ENCODE peak calls at places on chromosomes 1 and 21, in ten cellular contexts. One of them, this sample, is unnamed.

GRCh38 chr21:43734830-43735229 is 15.9 kb downstream of the PDXK start:
- DNase-seq in fibroblast of the aortic adventitia: peak; percentile 63
- DNase-seq in RWPE1: no peak
- DNase-seq in natural killer cell: no peak
- DNase-seq in activated B cell treated with CpG ODN at 0.5 μM for 24 hours: no peak
- DNase-seq in HCT116: no peak
- DNase-seq in Caco-2: no peak
- DNase-seq in fibroblast of mammary gland: peak; percentile 72
- DNase-seq in kidney: no peak
- DNase-seq in bronchial epithelial cell: no peak
- DNase-seq in this sample: no peak

GRCh38 chr21:37915516-37915915 is 741 bp downstream of the KCNJ6 start:
- DNase-seq in fibroblast of the aortic adventitia: no peak
- DNase-seq in RWPE1: no peak
- DNase-seq in natural killer cell: no peak
- DNase-seq in activated B cell treated with CpG ODN at 0.5 μM for 24 hours: no peak
- DNase-seq in HCT116: no peak
- DNase-seq in Caco-2: no peak
- DNase-seq in fibroblast of mammary gland: no peak
- DNase-seq in kidney: no peak
- DNase-seq in bronchial epithelial cell: no peak
- DNase-seq in this sample: no peak

GRCh38 chr1:47582891-47583608 is 145.2 kb downstream of the FOXD2 start:
- DNase-seq in fibroblast of the aortic adventitia: no peak
- DNase-seq in RWPE1: peak; percentile 60
- DNase-seq in natural killer cell: no peak
- DNase-seq in activated B cell treated with CpG ODN at 0.5 μM for 24 hours: no peak
- DNase-seq in HCT116: no peak
- DNase-seq in Caco-2: no peak
- DNase-seq in fibroblast of mammary gland: no peak
- DNase-seq in kidney: no peak
- DNase-seq in bronchial epithelial cell: peak; percentile 65
- DNase-seq in this sample: no peak

GRCh38 chr21:28518620-28519019 is 474.1 kb downstream of the LTN1 start:
- DNase-seq in fibroblast of the aortic adventitia: peak; percentile 52
- DNase-seq in RWPE1: no peak
- DNase-seq in natural killer cell: no peak
- DNase-seq in activated B cell treated with CpG ODN at 0.5 μM for 24 hours: no peak
- DNase-seq in HCT116: no peak
- DNase-seq in Caco-2: no peak
- DNase-seq in fibroblast of mammary gland: peak; percentile 40
- DNase-seq in kidney: no peak
- DNase-seq in bronchial epithelial cell: peak; percentile 31
- DNase-seq in this sample: no peak

GRCh38 chr1:153779781-153780541 is 4.8 kb downstream of the SLC27A3 start:
- DNase-seq in fibroblast of the aortic adventitia: no peak
- DNase-seq in RWPE1: no peak
- DNase-seq in natural killer cell: no peak
- DNase-seq in activated B cell treated with CpG ODN at 0.5 μM for 24 hours: no peak
- DNase-seq in HCT116: no peak
- DNase-seq in Caco-2: no peak
- DNase-seq in fibroblast of mammary gland: no peak
- DNase-seq in kidney: peak; percentile 69
- DNase-seq in bronchial epithelial cell: no peak
- DNase-seq in this sample: no peak

GRCh38 chr21:41768371-41769042 is 1.7 kb upstream of the RIPK4 start:
- DNase-seq in fibroblast of the aortic adventitia: peak; percentile 49
- DNase-seq in RWPE1: peak; percentile 70
- DNase-seq in natural killer cell: no peak
- DNase-seq in activated B cell treated with CpG ODN at 0.5 μM for 24 hours: no peak
- DNase-seq in HCT116: peak; percentile 32
- DNase-seq in Caco-2: peak; percentile 93
- DNase-seq in fibroblast of mammary gland: peak; percentile 79
- DNase-seq in kidney: peak; percentile 76
- DNase-seq in bronchial epithelial cell: peak; percentile 92
- DNase-seq in this sample: no peak

GRCh38 chr1:246139745-246140182 is 367.3 kb downstream of the SMYD3 start:
- DNase-seq in fibroblast of the aortic adventitia: peak; percentile 87
- DNase-seq in RWPE1: peak; percentile 83
- DNase-seq in natural killer cell: no peak
- DNase-seq in activated B cell treated with CpG ODN at 0.5 μM for 24 hours: no peak
- DNase-seq in HCT116: peak; percentile 92
- DNase-seq in Caco-2: no peak
- DNase-seq in fibroblast of mammary gland: peak; percentile 95
- DNase-seq in kidney: no peak
- DNase-seq in bronchial epithelial cell: peak; percentile 99
- DNase-seq in this sample: no peak

GRCh38 chr1:75203415-75204277 is 69.5 kb downstream of the LHX8 start:
- DNase-seq in fibroblast of the aortic adventitia: peak; percentile 59
- DNase-seq in RWPE1: peak; percentile 57
- DNase-seq in natural killer cell: no peak
- DNase-seq in activated B cell treated with CpG ODN at 0.5 μM for 24 hours: no peak
- DNase-seq in HCT116: peak; percentile 54
- DNase-seq in Caco-2: no peak
- DNase-seq in fibroblast of mammary gland: peak; percentile 54
- DNase-seq in kidney: no peak
- DNase-seq in bronchial epithelial cell: peak; percentile 70
- DNase-seq in this sample: peak; percentile 16

GRCh38 chr1:28173980-28174297 is 2.6 kb downstream of the PTAFR start:
- DNase-seq in fibroblast of the aortic adventitia: peak; percentile 18
- DNase-seq in RWPE1: no peak
- DNase-seq in natural killer cell: no peak
- DNase-seq in activated B cell treated with CpG ODN at 0.5 μM for 24 hours: no peak
- DNase-seq in HCT116: no peak
- DNase-seq in Caco-2: no peak
- DNase-seq in fibroblast of mammary gland: peak; percentile 30
- DNase-seq in kidney: no peak
- DNase-seq in bronchial epithelial cell: no peak
- DNase-seq in this sample: no peak

GRCh38 chr1:28173151-28173979 is 3.1 kb downstream of the PTAFR start:
- DNase-seq in fibroblast of the aortic adventitia: no peak
- DNase-seq in RWPE1: no peak
- DNase-seq in natural killer cell: no peak
- DNase-seq in activated B cell treated with CpG ODN at 0.5 μM for 24 hours: no peak
- DNase-seq in HCT116: no peak
- DNase-seq in Caco-2: no peak
- DNase-seq in fibroblast of mammary gland: peak; percentile 31
- DNase-seq in kidney: no peak
- DNase-seq in bronchial epithelial cell: peak; percentile 25
- DNase-seq in this sample: no peak

GRCh38 chr1:28178690-28179485 is 2.4 kb upstream of the PTAFR start:
- DNase-seq in fibroblast of the aortic adventitia: no peak
- DNase-seq in RWPE1: no peak
- DNase-seq in natural killer cell: no peak
- DNase-seq in activated B cell treated with CpG ODN at 0.5 μM for 24 hours: no peak
- DNase-seq in HCT116: no peak
- DNase-seq in Caco-2: no peak
- DNase-seq in fibroblast of mammary gland: no peak
- DNase-seq in kidney: no peak
- DNase-seq in bronchial epithelial cell: no peak
- DNase-seq in this sample: no peak

GRCh38 chr1:28180310-28181305 is 4.1 kb upstream of the PTAFR start:
- DNase-seq in fibroblast of the aortic adventitia: no peak
- DNase-seq in RWPE1: no peak
- DNase-seq in natural killer cell: no peak
- DNase-seq in activated B cell treated with CpG ODN at 0.5 μM for 24 hours: no peak
- DNase-seq in HCT116: no peak
- DNase-seq in Caco-2: no peak
- DNase-seq in fibroblast of mammary gland: no peak
- DNase-seq in kidney: no peak
- DNase-seq in bronchial epithelial cell: no peak
- DNase-seq in this sample: no peak

DNA sequence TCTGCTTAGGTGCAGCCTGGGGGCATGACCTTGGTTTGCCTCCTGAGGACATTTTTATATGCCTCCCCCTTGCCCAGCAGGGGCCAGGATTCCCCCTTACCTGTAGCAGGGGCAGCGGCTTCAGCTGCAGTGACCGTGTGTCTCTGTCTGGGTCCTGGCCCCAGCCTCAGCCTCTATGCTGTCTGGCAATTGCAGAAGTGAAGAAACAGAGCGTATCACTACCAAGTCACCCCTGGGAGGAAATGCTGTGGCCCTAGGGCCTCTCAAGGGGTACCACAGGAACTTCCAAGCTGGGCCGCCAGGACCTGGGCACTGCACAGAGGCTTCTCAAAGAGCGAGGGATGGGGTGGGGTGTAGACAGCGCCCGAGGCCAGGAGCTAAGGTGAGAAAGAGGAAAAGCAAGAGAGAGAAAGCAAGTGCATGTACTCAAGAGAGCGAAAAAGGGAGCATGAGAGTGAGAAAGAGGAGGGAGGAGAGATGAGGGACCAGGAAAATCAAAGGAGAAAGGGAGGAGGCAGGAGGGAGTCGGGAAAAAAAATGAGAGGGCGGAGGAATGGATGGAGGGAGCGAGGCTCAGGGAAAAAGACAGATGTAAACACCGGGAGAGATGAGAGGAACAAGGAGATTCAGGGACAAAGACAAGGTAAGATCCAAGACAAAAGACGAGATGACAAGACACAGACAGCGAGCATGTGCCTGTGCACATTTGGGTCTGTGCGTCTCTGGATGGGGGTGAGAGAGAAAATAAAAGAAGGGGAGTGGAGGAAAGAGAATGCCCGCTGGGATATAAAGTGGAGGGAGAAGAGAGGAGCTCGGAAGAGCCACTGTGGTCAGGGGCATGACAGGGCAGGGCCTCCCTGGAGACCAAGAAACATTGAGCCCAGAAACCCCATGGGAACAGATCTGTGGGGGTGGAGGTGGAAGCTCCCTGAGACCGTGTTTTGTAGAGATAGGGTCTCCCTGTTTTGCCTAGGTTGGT is at the start of gene PTAFR:
- DNase-seq in fibroblast of the aortic adventitia: no peak
- DNase-seq in RWPE1: no peak
- DNase-seq in natural killer cell: no peak
- DNase-seq in activated B cell treated with CpG ODN at 0.5 μM for 24 hours: peak; percentile 56
- DNase-seq in HCT116: no peak
- DNase-seq in Caco-2: no peak
- DNase-seq in fibroblast of mammary gland: no peak
- DNase-seq in kidney: no peak
- DNase-seq in bronchial epithelial cell: no peak
- DNase-seq in this sample: no peak
- TF ChIP-seq CTCF in fibroblast of the aortic adventitia: no peak
- TF ChIP-seq CTCF in RWPE1: no peak
- TF ChIP-seq CTCF in natural killer cell: no peak
- TF ChIP-seq CTCF in activated B cell treated with CpG ODN at 0.5 μM for 24 hours: no peak
- TF ChIP-seq CTCF in HCT116: no peak
- TF ChIP-seq CTCF in Caco-2: no peak
- TF ChIP-seq CTCF in fibroblast of mammary gland: no peak
- TF ChIP-seq CTCF in kidney: no peak
- TF ChIP-seq CTCF in bronchial epithelial cell: no peak
- TF ChIP-seq CTCF in this sample: no peak

GRCh38 chr1:14435368-14436023 is 163.0 kb upstream of the KAZN start:
- DNase-seq in fibroblast of the aortic adventitia: no peak
- DNase-seq in RWPE1: no peak
- DNase-seq in natural killer cell: no peak
- DNase-seq in activated B cell treated with CpG ODN at 0.5 μM for 24 hours: no peak
- DNase-seq in HCT116: no peak
- DNase-seq in Caco-2: no peak
- DNase-seq in fibroblast of mammary gland: no peak
- DNase-seq in kidney: no peak
- DNase-seq in bronchial epithelial cell: no peak
- DNase-seq in this sample: no peak
- TF ChIP-seq CTCF in fibroblast of the aortic adventitia: no peak
- TF ChIP-seq CTCF in RWPE1: no peak
- TF ChIP-seq CTCF in natural killer cell: no peak
- TF ChIP-seq CTCF in activated B cell treated with CpG ODN at 0.5 μM for 24 hours: no peak
- TF ChIP-seq CTCF in HCT116: peak; percentile 56
- TF ChIP-seq CTCF in Caco-2: no peak
- TF ChIP-seq CTCF in fibroblast of mammary gland: peak; percentile 23
- TF ChIP-seq CTCF in kidney: peak; percentile 31
- TF ChIP-seq CTCF in bronchial epithelial cell: no peak
- TF ChIP-seq CTCF in this sample: no peak

DNA sequence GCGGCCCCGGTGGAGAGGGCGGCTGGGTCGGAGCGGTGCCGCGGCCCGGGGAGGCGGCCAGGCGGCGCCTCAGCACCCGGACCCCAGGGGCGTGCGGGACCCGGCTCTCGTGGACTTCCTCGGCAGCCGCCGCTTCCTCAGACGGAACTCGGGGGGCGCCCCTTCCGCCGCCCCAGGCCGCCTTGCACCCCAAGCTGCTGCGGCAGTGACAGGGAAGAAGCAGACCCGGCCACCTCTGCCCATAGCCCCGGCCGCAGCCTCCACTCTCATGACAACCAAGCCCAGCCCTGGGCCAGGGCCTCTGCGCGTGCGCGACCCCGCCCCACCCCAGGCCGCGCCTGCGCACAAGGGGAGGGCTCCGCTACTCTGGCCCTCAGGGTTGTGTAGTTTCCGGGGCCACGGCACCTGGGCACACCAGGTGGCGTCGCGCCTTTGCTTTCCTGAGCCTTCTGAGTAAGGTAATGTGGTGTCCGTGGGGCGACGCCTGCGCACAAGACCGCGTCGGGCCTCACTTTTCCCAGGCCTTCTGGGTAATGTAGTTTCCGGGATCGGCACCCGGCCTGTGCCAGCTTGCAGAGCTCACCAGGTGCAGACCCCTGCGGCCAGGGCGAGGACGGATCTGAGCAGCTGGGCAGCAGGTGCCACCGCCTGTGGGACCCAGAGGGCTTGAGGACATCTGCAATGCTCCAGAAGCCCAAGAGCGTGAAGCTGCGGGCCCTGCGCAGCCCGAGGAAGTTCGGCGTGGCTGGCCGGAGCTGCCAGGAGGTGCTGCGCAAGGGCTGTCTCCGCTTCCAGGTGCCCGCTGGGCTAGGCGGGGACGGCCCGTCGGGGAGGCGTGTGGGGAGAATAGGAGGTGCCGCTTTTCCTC is at the start of the genes CEP104 and DFFB:
- DNase-seq in fibroblast of the aortic adventitia: peak; percentile 71
- DNase-seq in RWPE1: peak; percentile 99
- DNase-seq in natural killer cell: peak; percentile 92
- DNase-seq in activated B cell treated with CpG ODN at 0.5 μM for 24 hours: peak; percentile 99
- DNase-seq in HCT116: peak; percentile 97
- DNase-seq in Caco-2: peak; percentile 97
- DNase-seq in fibroblast of mammary gland: peak; percentile 69
- DNase-seq in kidney: peak; percentile 98
- DNase-seq in bronchial epithelial cell: peak; percentile 95
- DNase-seq in this sample: peak; percentile 86
- TF ChIP-seq CTCF in fibroblast of the aortic adventitia: no peak
- TF ChIP-seq CTCF in RWPE1: peak; percentile 54
- TF ChIP-seq CTCF in natural killer cell: peak; percentile 24
- TF ChIP-seq CTCF in activated B cell treated with CpG ODN at 0.5 μM for 24 hours: no peak
- TF ChIP-seq CTCF in HCT116: peak; percentile 44
- TF ChIP-seq CTCF in Caco-2: no peak
- TF ChIP-seq CTCF in fibroblast of mammary gland: no peak
- TF ChIP-seq CTCF in kidney: peak; percentile 38
- TF ChIP-seq CTCF in bronchial epithelial cell: peak; percentile 77
- TF ChIP-seq CTCF in this sample: peak; percentile 11

GRCh38 chr1:222924140-222924706 is 109.4 kb downstream of the DISP1 start:
- DNase-seq in fibroblast of the aortic adventitia: peak; percentile 21
- DNase-seq in RWPE1: no peak
- DNase-seq in natural killer cell: no peak
- DNase-seq in activated B cell treated with CpG ODN at 0.5 μM for 24 hours: no peak
- DNase-seq in HCT116: no peak
- DNase-seq in Caco-2: no peak
- DNase-seq in fibroblast of mammary gland: no peak
- DNase-seq in kidney: no peak
- DNase-seq in bronchial epithelial cell: no peak
- DNase-seq in this sample: no peak

GRCh38 chr1:222931018-222931417 is 116.2 kb downstream of the DISP1 start:
- DNase-seq in fibroblast of the aortic adventitia: peak; percentile 41
- DNase-seq in RWPE1: no peak
- DNase-seq in natural killer cell: no peak
- DNase-seq in activated B cell treated with CpG ODN at 0.5 μM for 24 hours: no peak
- DNase-seq in HCT116: no peak
- DNase-seq in Caco-2: no peak
- DNase-seq in fibroblast of mammary gland: no peak
- DNase-seq in kidney: no peak
- DNase-seq in bronchial epithelial cell: no peak
- DNase-seq in this sample: no peak

GRCh38 chr1:222930097-222930496 is 115.3 kb downstream of the DISP1 start:
- DNase-seq in fibroblast of the aortic adventitia: no peak
- DNase-seq in RWPE1: no peak
- DNase-seq in natural killer cell: no peak
- DNase-seq in activated B cell treated with CpG ODN at 0.5 μM for 24 hours: no peak
- DNase-seq in HCT116: no peak
- DNase-seq in Caco-2: no peak
- DNase-seq in fibroblast of mammary gland: no peak
- DNase-seq in kidney: no peak
- DNase-seq in bronchial epithelial cell: no peak
- DNase-seq in this sample: no peak

GRCh38 chr1:222926566-222926965 is 111.7 kb downstream of the DISP1 start:
- DNase-seq in fibroblast of the aortic adventitia: no peak
- DNase-seq in RWPE1: no peak
- DNase-seq in natural killer cell: no peak
- DNase-seq in activated B cell treated with CpG ODN at 0.5 μM for 24 hours: no peak
- DNase-seq in HCT116: no peak
- DNase-seq in Caco-2: no peak
- DNase-seq in fibroblast of mammary gland: peak; percentile 93
- DNase-seq in kidney: no peak
- DNase-seq in bronchial epithelial cell: peak; percentile 82
- DNase-seq in this sample: no peak

DNA sequence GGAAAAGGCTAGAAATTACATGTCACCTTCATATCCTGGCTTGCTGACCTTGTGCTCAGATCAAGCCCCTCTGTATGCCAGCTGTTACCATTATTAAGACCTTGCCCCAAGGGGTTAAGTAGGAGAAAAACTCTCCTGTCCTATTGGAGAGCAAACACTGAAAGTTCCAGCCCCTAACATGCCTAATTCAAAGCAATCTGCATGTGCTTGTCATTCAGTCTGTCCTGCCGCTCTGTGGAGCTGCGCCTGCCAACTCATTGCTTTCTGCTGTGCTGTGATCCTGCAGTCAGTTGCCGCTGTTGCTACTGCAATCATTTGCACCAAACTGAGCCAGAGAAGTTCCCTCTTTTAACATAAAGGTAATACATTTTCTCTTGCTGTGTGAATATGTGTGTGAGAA is 113.4 kb downstream of the DISP1 start:
- DNase-seq in fibroblast of the aortic adventitia: peak; percentile 22
- DNase-seq in RWPE1: no peak
- DNase-seq in natural killer cell: no peak
- DNase-seq in activated B cell treated with CpG ODN at 0.5 μM for 24 hours: no peak
- DNase-seq in HCT116: no peak
- DNase-seq in Caco-2: peak; percentile 36
- DNase-seq in fibroblast of mammary gland: peak; percentile 62
- DNase-seq in kidney: no peak
- DNase-seq in bronchial epithelial cell: peak; percentile 63
- DNase-seq in this sample: no peak
- TF ChIP-seq CTCF in fibroblast of the aortic adventitia: no peak
- TF ChIP-seq CTCF in RWPE1: no peak
- TF ChIP-seq CTCF in natural killer cell: no peak
- TF ChIP-seq CTCF in activated B cell treated with CpG ODN at 0.5 μM for 24 hours: no peak
- TF ChIP-seq CTCF in HCT116: no peak
- TF ChIP-seq CTCF in Caco-2: no peak
- TF ChIP-seq CTCF in fibroblast of mammary gland: no peak
- TF ChIP-seq CTCF in kidney: peak; percentile 7
- TF ChIP-seq CTCF in bronchial epithelial cell: no peak
- TF ChIP-seq CTCF in this sample: no peak

This sample was measured in D721Med.